ENCODE peak calls at places on chromosomes 2 and 18, in seven cellular contexts. C is fibroblast of pulmonary artery, X is bronchial epithelial cell, B is right lobe of liver, S is right atrium auricular region, N is fibroblast of the aortic adventitia, G is fibroblast of lung. T is an unnamed sample.

GRCh38 chr2:73205611-73206010 is 3.2 kb downstream of the NOTO start:
- DNase-seq in C (no peak), X (no peak), B (no peak), S (no peak), N (no peak), G (no peak), T (no peak)

GRCh38 chr2:54348672-54349071 is 92.6 kb upstream of the TSPYL6 start:
- DNase-seq in C (peak; percentile 71), X (no peak), B (no peak), S (no peak), N (no peak), G (peak; percentile 31), T (no peak)

GRCh38 chr2:160752475-160753330 is 259.1 kb upstream of the RBMS1 start:
- DNase-seq in C (peak; percentile 50), X (peak; percentile 90), B (no peak), S (no peak), N (peak; percentile 58), G (peak; percentile 61), T (no peak)

GRCh38 chr2:186695081-186695756 is 1.4 kb downstream of the FAM171B start:
- DNase-seq in C (peak; percentile 59), X (peak; percentile 84), B (no peak), S (no peak), N (peak; percentile 68), G (peak; percentile 66), T (no peak)

GRCh38 chr2:121052507-121052906 is 232.5 kb downstream of the TFCP2L1 start:
- DNase-seq in C (no peak), X (peak; percentile 38), B (no peak), S (no peak), N (no peak), G (no peak), T (no peak)

GRCh38 chr2:72007402-72007801 is 140.3 kb downstream of the CYP26B1 start:
- DNase-seq in C (no peak), X (no peak), B (no peak), S (peak; percentile 13), N (no peak), G (no peak), T (no peak)

GRCh38 chr18:44869533-44869932 is 188.8 kb downstream of the SETBP1 start:
- DNase-seq in C (no peak), X (no peak), B (no peak), S (no peak), N (no peak), G (no peak), T (no peak)

GRCh38 chr18:75694292-75694691 is 266.8 kb upstream of the SMIM21 start:
- DNase-seq in C (no peak), X (no peak), B (no peak), S (no peak), N (no peak), G (no peak), T (no peak)

GRCh38 chr2:181574321-181574720 is 82.6 kb downstream of the CERKL start:
- DNase-seq in C (no peak), X (no peak), B (no peak), S (no peak), N (no peak), G (no peak), T (no peak)

GRCh38 chr2:160228141-160228963 is 28.3 kb upstream of the ITGB6 start:
- DNase-seq in C (peak; percentile 83), X (peak; percentile 98), B (no peak), S (no peak), N (peak; percentile 86), G (peak; percentile 76), T (no peak)

GRCh38 chr18:51361130-51361860 is 163.8 kb upstream of the MEX3C start:
- DNase-seq in C (peak; percentile 82), X (no peak), B (no peak), S (no peak), N (peak; percentile 43), G (no peak), T (no peak)

GRCh38 chr2:123953848-123954247 is 71.2 kb upstream of the CNTNAP5 start:
- DNase-seq in C (peak; percentile 53), X (peak; percentile 76), B (no peak), S (no peak), N (peak; percentile 0), G (peak; percentile 37), T (no peak)

GRCh38 chr2:27084297-27085061 is 2.1 kb upstream of the KHK start:
- DNase-seq in C (no peak), X (no peak), B (no peak), S (no peak), N (no peak), G (no peak), T (no peak)

GRCh38 chr2:20578895-20579825 is 71.7 kb downstream of the HS1BP3 start:
- DNase-seq in C (peak; percentile 99), X (peak; percentile 96), B (no peak), S (peak; percentile 95), N (peak; percentile 97), G (peak; percentile 91), T (peak; percentile 93)

GRCh38 chr18:12857991-12858544 is 26.0 kb downstream of the PTPN2 start:
- DNase-seq in C (no peak), X (peak; percentile 57), B (no peak), S (no peak), N (no peak), G (no peak), T (no peak)

GRCh38 chr18:62258606-62259005 is 66.5 kb upstream of the TNFRSF11A start:
- DNase-seq in C (no peak), X (no peak), B (no peak), S (no peak), N (no peak), G (no peak), T (no peak)

GRCh38 chr2:83742117-83742782 is 716.8 kb downstream of the SUCLG1 start:
- DNase-seq in C (peak; percentile 63), X (peak; percentile 95), B (no peak), S (peak; percentile 66), N (peak; percentile 27), G (peak; percentile 9), T (no peak)
- TF ChIP-seq CTCF in C (no peak), X (peak; percentile 52), B (no peak), S (no peak), N (no peak), G (no peak), T (no peak)

DNA sequence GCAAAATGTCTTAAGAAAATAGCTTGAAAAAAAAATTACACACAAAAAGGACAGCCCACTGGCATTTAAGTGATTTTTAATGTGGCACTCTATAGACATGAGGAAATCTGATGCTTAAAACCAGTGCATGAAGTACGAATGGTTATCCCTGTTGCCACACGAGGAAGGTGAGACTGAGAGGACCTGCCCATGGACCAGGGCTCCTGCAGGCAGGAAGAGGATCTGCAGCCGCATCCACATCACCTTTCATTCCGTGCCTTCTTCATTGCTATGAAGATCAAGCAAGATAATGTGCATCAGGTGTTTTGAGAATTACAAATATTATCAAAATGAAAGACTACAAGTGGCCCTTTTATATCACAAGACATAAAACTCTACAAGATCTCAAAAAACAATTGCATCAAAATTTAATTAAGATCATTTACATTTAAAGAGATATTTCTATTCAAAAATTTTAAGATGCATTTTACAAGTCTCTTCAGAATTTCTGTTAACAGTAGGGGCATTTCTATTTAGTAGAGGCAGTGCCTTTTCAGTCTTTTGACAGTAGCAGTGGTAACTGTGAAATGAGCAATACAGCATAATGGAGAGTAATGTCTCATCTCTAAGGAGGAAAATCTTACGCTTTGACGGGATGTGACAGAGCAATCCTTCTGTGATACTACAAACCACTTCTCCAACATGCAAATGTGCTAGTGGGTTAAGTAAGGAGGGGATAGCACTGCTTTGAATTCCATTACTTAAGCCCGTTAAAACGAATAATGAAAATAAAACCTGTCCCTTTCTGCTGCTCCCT is 83.4 kb downstream of the SLC5A7 start:
- DNase-seq in C (no peak), X (no peak), B (no peak), S (no peak), N (no peak), G (no peak), T (no peak)
- TF ChIP-seq CTCF in C (no peak), X (peak; percentile 1), B (no peak), S (no peak), N (no peak), G (no peak), T (no peak)

GRCh38 chr2:30472326-30472725 is 25.3 kb downstream of the LCLAT1 start:
- DNase-seq in C (no peak), X (no peak), B (no peak), S (no peak), N (peak; percentile 41), G (peak; percentile 31), T (no peak)
- TF ChIP-seq CTCF in C (no peak), X (no peak), B (no peak), S (no peak), N (peak; percentile 26), G (peak; percentile 14), T (no peak)

GRCh38 chr2:105522645-105523044 is 123.8 kb upstream of the FHL2 start:
- DNase-seq in C (no peak), X (no peak), B (peak; percentile 74), S (no peak), N (no peak), G (no peak), T (no peak)

GRCh38 chr2:105519516-105519915 is 120.7 kb upstream of the FHL2 start:
- DNase-seq in C (no peak), X (no peak), B (no peak), S (no peak), N (peak; percentile 61), G (peak; percentile 44), T (no peak)

GRCh38 chr2:105521616-105522015 is 122.8 kb upstream of the FHL2 start:
- DNase-seq in C (no peak), X (peak; percentile 49), B (no peak), S (no peak), N (no peak), G (no peak), T (no peak)

GRCh38 chr2:105518897-105519296 is 120.0 kb upstream of the FHL2 start:
- DNase-seq in C (no peak), X (no peak), B (no peak), S (peak; percentile 50), N (no peak), G (peak; percentile 15), T (no peak)

DNA sequence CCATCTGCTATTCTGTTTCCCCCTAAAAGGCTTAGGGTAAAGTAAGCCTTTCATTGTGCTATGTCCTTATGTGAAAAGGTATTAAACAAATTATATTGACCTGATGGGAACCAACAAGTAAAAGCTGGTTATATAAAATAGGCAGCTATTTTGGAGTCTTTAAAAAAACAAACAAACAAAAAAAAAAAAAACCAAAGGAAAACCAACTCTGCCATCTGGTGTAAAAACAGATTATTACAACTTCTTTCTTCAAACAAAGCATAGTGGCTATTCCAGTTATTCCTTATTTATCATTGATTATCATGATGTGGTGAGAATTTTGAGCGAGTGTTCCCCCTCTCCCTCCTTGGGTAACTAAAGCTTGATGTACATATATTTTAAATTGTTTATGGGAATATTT is 122.3 kb upstream of the FHL2 start:
- DNase-seq in C (peak; percentile 57), X (peak; percentile 43), B (no peak), S (no peak), N (peak; percentile 67), G (peak; percentile 41), T (no peak)
- TF ChIP-seq CTCF in C (peak; percentile 35), X (peak; percentile 42), B (peak; percentile 51), S (peak; percentile 41), N (peak; percentile 49), G (peak; percentile 32), T (peak; percentile 53)

GRCh38 chr2:232335859-232336215 is 42.7 kb upstream of the ALPP start:
- DNase-seq in C (no peak), X (no peak), B (no peak), S (no peak), N (no peak), G (no peak), T (peak; percentile 38)
- TF ChIP-seq CTCF in C (no peak), X (no peak), B (no peak), S (no peak), N (no peak), G (no peak), T (no peak)

T was measured in sigmoid colon.